ENCODE peak calls at places on chromosomes 6 and 20, in eight cellular contexts. E, N, Z, U, P, L, I and J are unnamed samples.

GRCh38 chr6:40668203-40668602 is 81.0 kb upstream of the LRFN2 start:
- DNase-seq in E (no peak), N (no peak), Z (no peak), U (no peak), P (no peak), L (no peak), I (no peak), J (no peak)

GRCh38 chr20:48544402-48545333 is 283.1 kb downstream of the PREX1 start:
- DNase-seq in E (no peak), N (no peak), Z (no peak), U (no peak), P (no peak), L (no peak), I (no peak), J (no peak)

GRCh38 chr6:34374112-34374907 is 18.2 kb downstream of the NUDT3 start:
- DNase-seq in E (no peak), N (no peak), Z (no peak), U (no peak), P (peak), L (no peak), I (no peak), J (no peak)

GRCh38 chr20:25476106-25477105 is 68.9 kb downstream of the GINS1 start:
- DNase-seq in E (no peak), N (no peak), Z (no peak), U (no peak), P (no peak), L (no peak), I (no peak), J (no peak)

GRCh38 chr20:51516855-51517254 is 25.7 kb downstream of the NFATC2 start:
- DNase-seq in E (no peak), N (no peak), Z (no peak), U (no peak), P (no peak), L (no peak), I (no peak), J (no peak)

GRCh38 chr6:36969240-36969691 is 14.7 kb downstream of the PI16 start:
- DNase-seq in E (no peak), N (no peak), Z (no peak), U (no peak), P (no peak), L (no peak), I (no peak), J (no peak)

GRCh38 chr20:4546342-4546741 is 175.4 kb upstream of the PRND start:
- DNase-seq in E (no peak), N (no peak), Z (no peak), U (no peak), P (no peak), L (peak), I (no peak), J (no peak)

GRCh38 chr6:40796280-40797223 is 209.4 kb upstream of the LRFN2 start:
- DNase-seq in E (no peak), N (no peak), Z (no peak), U (peak), P (no peak), L (peak), I (no peak), J (no peak)

GRCh38 chr20:62716198-62716940 is 7.7 kb downstream of the NTSR1 start:
- DNase-seq in E (no peak), N (peak), Z (no peak), U (no peak), P (peak), L (no peak), I (peak), J (no peak)

GRCh38 chr6:5582758-5583157 is 321.4 kb downstream of the FARS2 start:
- DNase-seq in E (no peak), N (no peak), Z (no peak), U (no peak), P (no peak), L (peak), I (no peak), J (no peak)

GRCh38 chr6:69279805-69280204 is 517.0 kb downstream of the LMBRD1 start:
- DNase-seq in E (peak), N (no peak), Z (no peak), U (no peak), P (no peak), L (no peak), I (no peak), J (no peak)